ENCODE peak calls at places on chromosomes 16 and 17, in nine cellular contexts. A is HS-5; R is activated T-helper 1 cell treated with anti-CD3 and anti-CD28 coated beads, Interleukin-2, amount 50 U/mL, for 16 hours; K is A549; F is stimulated activated CD4-positive, alpha-beta T cell treated with anti-CD3 and anti-CD28 coated beads, Interleukin-1b, Interleukin-23, amount 100 ng/mL, for 24 hours; W is nephron progenitor cell; Z is tibial nerve; D is IMR-90; N is SK-N-DZ. J is an unnamed sample.
A peak's percentile ranks its signal among the peaks of the same experiment; 100 is the strongest.

GRCh38 chr17:18957831-18958230 is 5.9 kb downstream of the SLC5A10 start:
- DNase-seq in A (no peak), R (no peak), K (no peak), F (no peak), W (no peak), Z (no peak), D (no peak), N (no peak), J (no peak)

GRCh38 chr17:34633351-34633750 is 54.0 kb downstream of the TMEM132E start:
- DNase-seq in A (no peak), R (no peak), K (no peak), F (no peak), W (no peak), Z (no peak), D (no peak), N (no peak), J (no peak)

GRCh38 chr17:40095944-40096791 is 4.2 kb downstream of the NR1D1 start:
- DNase-seq in A (no peak), R (peak; percentile 44), K (no peak), F (peak; percentile 69), W (no peak), Z (peak; percentile 66), D (peak; percentile 19), N (no peak), J (no peak)

GRCh38 chr16:29804455-29805231 is 1.7 kb upstream of the MAZ start:
- DNase-seq in A (no peak), R (no peak), K (no peak), F (no peak), W (no peak), Z (peak; percentile 63), D (no peak), N (no peak), J (no peak)

GRCh38 chr17:43701318-43701743 is 39.6 kb upstream of the MEOX1 start:
- DNase-seq in A (no peak), R (no peak), K (no peak), F (no peak), W (no peak), Z (no peak), D (peak; percentile 76), N (no peak), J (no peak)

GRCh38 chr17:77526259-77526711 is 385.5 kb downstream of the SEC14L1 start:
- DNase-seq in A (no peak), R (no peak), K (no peak), F (no peak), W (no peak), Z (no peak), D (no peak), N (no peak), J (no peak)

GRCh38 chr17:82007495-82008257 is 15.0 kb downstream of the CENPX start:
- DNase-seq in A (no peak), R (no peak), K (no peak), F (no peak), W (peak; percentile 8), Z (no peak), D (no peak), N (no peak), J (no peak)

GRCh38 chr17:76879691-76880090 is 11.5 kb downstream of the MGAT5B start:
- DNase-seq in A (no peak), R (no peak), K (no peak), F (no peak), W (no peak), Z (no peak), D (peak; percentile 14), N (no peak), J (no peak)

GRCh38 chr17:9050801-9051401 is 29.6 kb downstream of the NTN1 start:
- DNase-seq in A (peak; percentile 33), R (no peak), K (peak; percentile 56), F (no peak), W (no peak), Z (no peak), D (no peak), N (no peak), J (no peak)

GRCh38 chr17:29918922-29919856 is 10.8 kb downstream of the SSH2 start:
- DNase-seq in A (peak; percentile 45), R (no peak), K (no peak), F (no peak), W (no peak), Z (no peak), D (peak; percentile 58), N (no peak), J (no peak)

GRCh38 chr16:72072514-72073342 is 9.7 kb downstream of the HPR start:
- DNase-seq in A (no peak), R (no peak), K (no peak), F (no peak), W (no peak), Z (no peak), D (no peak), N (no peak), J (no peak)

GRCh38 chr16:47084198-47084597 is 59.5 kb downstream of the NETO2 start:
- DNase-seq in A (no peak), R (no peak), K (no peak), F (no peak), W (no peak), Z (no peak), D (no peak), N (no peak), J (no peak)

GRCh38 chr16:15055141-15056053 is 477 bp downstream of the NTAN1 start:
- DNase-seq in A (no peak), R (peak; percentile 41), K (peak; percentile 19), F (peak; percentile 50), W (no peak), Z (no peak), D (peak; percentile 23), N (no peak), J (peak; percentile 57)

J was measured in neural crest cell.